ENCODE peak calls at places on chromosomes 13 and 19, in ten cellular contexts. E is epithelial cell of esophagus, R is AG09319, C is lung microvascular endothelial cell, I is kidney, S is NCI-H510A, H is activated T-cell treated with anti-CD3 and anti-CD28 coated beads for 1 hour, M is T-helper 22 cell, W is substantia nigra, O is HFF-Myc. J is an unnamed sample.

GRCh38 chr19:10203686-10204085 is 8.9 kb upstream of the DNMT1 start:
- DNase-seq in E (no peak), O (no peak), W (no peak), I (no peak), M (no peak), R (no peak), C (no peak), H (no peak), S (no peak), J (no peak)

GRCh38 chr19:42201489-42202289 is 15.8 kb downstream of the DEDD2 start:
- DNase-seq in C (no peak), W (peak; percentile 19), O (no peak), R (no peak), I (peak; percentile 70), S (no peak), M (peak; percentile 37), E (no peak), H (no peak), J (no peak)

GRCh38 chr13:26422036-26422435 is 135.4 kb upstream of the WASF3 start:
- DNase-seq in C (no peak), R (no peak), H (no peak), S (no peak), I (no peak), W (no peak), E (no peak), M (no peak), O (no peak), J (no peak)

GRCh38 chr19:16952046-16952445 is 63.2 kb downstream of the F2RL3 start:
- DNase-seq in R (no peak), E (no peak), W (no peak), I (peak; percentile 26), C (no peak), O (no peak), M (no peak), H (no peak), S (no peak), J (no peak)

GRCh38 chr13:79711631-79712030 is 230.7 kb downstream of the NDFIP2 start:
- DNase-seq in I (no peak), S (no peak), R (no peak), M (no peak), E (no peak), C (no peak), H (no peak), O (no peak), W (no peak), J (no peak)

GRCh38 chr19:6218497-6219146 is 61.2 kb downstream of the MLLT1 start:
- DNase-seq in R (peak; percentile 50), M (peak; percentile 48), E (peak; percentile 78), I (peak; percentile 92), H (peak; percentile 85), O (peak; percentile 67), W (peak; percentile 90), C (peak; percentile 90), S (peak; percentile 47), J (peak; percentile 53)

GRCh38 chr19:46979770-46980105 is 39.9 kb upstream of the NPAS1 start:
- DNase-seq in C (no peak), I (no peak), S (no peak), W (no peak), E (no peak), M (no peak), O (no peak), H (no peak), R (no peak), J (no peak)

GRCh38 chr13:83024226-83024625 is 858.0 kb downstream of the SLITRK1 start:
- DNase-seq in W (no peak), I (no peak), E (no peak), M (no peak), H (no peak), C (no peak), R (no peak), S (no peak), O (no peak), J (no peak)

GRCh38 chr19:51599084-51599483 is 28.0 kb downstream of the ZNF175 start:
- DNase-seq in O (no peak), C (no peak), E (no peak), I (no peak), H (no peak), S (no peak), R (no peak), W (no peak), M (no peak), J (no peak)

GRCh38 chr19:719636-720377 is 11.1 kb downstream of the PALM start:
- DNase-seq in W (peak; percentile 56), O (no peak), R (no peak), H (no peak), E (no peak), S (no peak), I (peak; percentile 82), M (no peak), C (no peak), J (no peak)

GRCh38 chr13:106373304-106373988 is 162.0 kb downstream of the EFNB2 start:
- DNase-seq in S (peak; percentile 70), R (no peak), O (no peak), C (peak; percentile 54), I (no peak), M (no peak), E (no peak), W (no peak), H (no peak), J (no peak)

GRCh38 chr19:2549701-2550191 is 73.8 kb downstream of the GADD45B start:
- DNase-seq in C (peak; percentile 62), E (no peak), S (no peak), H (no peak), R (peak; percentile 62), M (no peak), I (peak; percentile 92), W (peak; percentile 77), O (no peak), J (no peak)

J was measured in CMK.